ENCODE peak calls at places on chromosome 5, in four cellular contexts. Y, W, Z and O are unnamed samples.

GRCh38 chr5:132012385-132013005 is 1.0 kb upstream of the ACSL6 start:
- DNase-seq in Y (no peak), W (peak; percentile 49), Z (peak; percentile 51), O (no peak)

GRCh38 chr5:2740849-2741555 is 10.5 kb downstream of the IRX2 start:
- DNase-seq in Y (no peak), W (no peak), Z (peak; percentile 57), O (no peak)

GRCh38 chr5:179288809-179289185 is 56.5 kb downstream of the ADAMTS2 start:
- DNase-seq in Y (no peak), W (no peak), Z (no peak), O (no peak)

GRCh38 chr5:96703384-96703910 is 41.3 kb downstream of the CAST start:
- DNase-seq in Y (no peak), W (peak; percentile 55), Z (no peak), O (no peak)

GRCh38 chr5:154273028-154273617 is 82.6 kb downstream of the GALNT10 start:
- DNase-seq in Y (no peak), W (peak; percentile 73), Z (peak; percentile 65), O (peak; percentile 39)

GRCh38 chr5:132628814-132629213 is 29.2 kb upstream of the IL13 start:
- DNase-seq in Y (no peak), W (no peak), Z (no peak), O (no peak)

GRCh38 chr5:52190737-52191136 is 597.0 kb upstream of the ITGA1 start:
- DNase-seq in Y (no peak), W (no peak), Z (no peak), O (no peak)

GRCh38 chr5:114089247-114089646 is 272.6 kb upstream of the KCNN2 start:
- DNase-seq in Y (no peak), W (no peak), Z (no peak), O (no peak)

GRCh38 chr5:135476615-135477493 is 24.7 kb upstream of the TIFAB start:
- DNase-seq in Y (no peak), W (no peak), Z (no peak), O (no peak)

GRCh38 chr5:142654578-142655042 is 31.3 kb downstream of the FGF1 start:
- DNase-seq in Y (no peak), W (no peak), Z (no peak), O (no peak)

GRCh38 chr5:174831985-174832384 is 107.6 kb downstream of the MSX2 start:
- DNase-seq in Y (no peak), W (no peak), Z (no peak), O (no peak)

GRCh38 chr5:114362197-114362976 is 517 bp downstream of the KCNN2 start:
- DNase-seq in Y (no peak), W (no peak), Z (no peak), O (no peak)

GRCh38 chr5:150603052-150603451 is 37.4 kb upstream of the SYNPO start:
- DNase-seq in Y (no peak), W (no peak), Z (no peak), O (no peak)

GRCh38 chr5:76684756-76685594 is 31.0 kb upstream of the F2R start:
- DNase-seq in Y (no peak), W (no peak), Z (no peak), O (no peak)

GRCh38 chr5:73796164-73797141 is 170.5 kb downstream of the ARHGEF28 start:
- DNase-seq in Y (no peak), W (peak; percentile 98), Z (peak; percentile 96), O (no peak)

GRCh38 chr5:113166285-113166684 is 189.7 kb downstream of the DCP2 start:
- DNase-seq in Y (no peak), W (no peak), Z (peak; percentile 53), O (no peak)

GRCh38 chr5:86665984-86666760 is 48.4 kb downstream of the COX7C start:
- DNase-seq in Y (no peak), W (no peak), Z (no peak), O (no peak)

GRCh38 chr5:150300496-150301169 is 2.1 kb downstream of the ARSI start:
- DNase-seq in Y (no peak), W (no peak), Z (no peak), O (no peak)

GRCh38 chr5:746258-746761 is 38.2 kb downstream of the ZDHHC11B start:
- DNase-seq in Y (no peak), W (no peak), Z (no peak), O (no peak)

GRCh38 chr5:37696190-37697021 is 143.4 kb downstream of the GDNF start:
- DNase-seq in Y (no peak), W (peak; percentile 91), Z (peak; percentile 48), O (no peak)

GRCh38 chr5:72063219-72063819 is 44.0 kb upstream of the MAP1B start:
- DNase-seq in Y (no peak), W (peak; percentile 6), Z (peak; percentile 4), O (no peak)

GRCh38 chr5:3376611-3377010 is 219.0 kb upstream of the IRX1 start:
- DNase-seq in Y (no peak), W (no peak), Z (no peak), O (no peak)

GRCh38 chr5:139461698-139462097 is 845 bp downstream of the ECSCR start:
- DNase-seq in Y (no peak), W (peak; percentile 58), Z (peak; percentile 49), O (no peak)

GRCh38 chr5:132510076-132510475 is 19.5 kb upstream of the IRF1 start:
- DNase-seq in Y (no peak), W (peak; percentile 64), Z (peak; percentile 84), O (no peak)

GRCh38 chr5:17854901-17855300 is 220.6 kb downstream of the TAF11L14 start:
- DNase-seq in Y (no peak), W (no peak), Z (no peak), O (no peak)

GRCh38 chr5:170681013-170681433 is 102.5 kb upstream of the GABRP start:
- DNase-seq in Y (no peak), W (peak; percentile 27), Z (peak; percentile 6), O (no peak)

GRCh38 chr5:119340597-119341218 is 15.1 kb upstream of the TNFAIP8 start:
- DNase-seq in Y (no peak), W (no peak), Z (no peak), O (peak; percentile 79)

GRCh38 chr5:101785090-101785489 is 511.0 kb downstream of the SLCO4C1 start:
- DNase-seq in Y (no peak), W (no peak), Z (no peak), O (no peak)

GRCh38 chr5:116652196-116652729 is 77.6 kb upstream of the SEMA6A start:
- DNase-seq in Y (no peak), W (peak; percentile 87), Z (peak; percentile 35), O (no peak)

GRCh38 chr5:10688651-10689171 is 72.3 kb downstream of the DAP start:
- DNase-seq in Y (no peak), W (no peak), Z (no peak), O (no peak)